ENCODE peak calls at places on chromosomes 5 and 9, in ten cellular contexts. Q is HEK293T; F is myocyte; A is GM19239; S is Calu3; X is AG08396; M is AG09309; B is substantia nigra; Y is mucosa of gallbladder; E is stimulated activated naive CD8-positive, alpha-beta T cell treated with anti-CD3 and anti-CD28 coated beads, Interleukin-15, amount 100 ng/mL, for 72 hours. Z is an unnamed sample.

GRCh38 chr9:131598121-131598520 is 52.8 kb downstream of the PRRT1B start:
- DNase-seq in Q (no peak), F (no peak), A (no peak), S (no peak), X (no peak), M (no peak), B (no peak), Y (peak), E (no peak), Z (peak)

GRCh38 chr5:994821-995220 is 13.8 kb upstream of the NKD2 start:
- DNase-seq in Q (no peak), F (no peak), A (no peak), S (no peak), X (no peak), M (no peak), B (no peak), Y (no peak), E (no peak), Z (no peak)

GRCh38 chr5:108730617-108731340 is 16.9 kb upstream of the FER start:
- DNase-seq in Q (no peak), F (no peak), A (peak), S (no peak), X (no peak), M (no peak), B (no peak), Y (no peak), E (no peak), Z (peak)

GRCh38 chr5:128538249-128539037 is 398 bp upstream of the FBN2 start:
- DNase-seq in Q (peak), F (peak), A (no peak), S (peak), X (peak), M (peak), B (no peak), Y (peak), E (no peak), Z (peak)

GRCh38 chr5:14165375-14166091 is 22.4 kb downstream of the TRIO start:
- DNase-seq in Q (no peak), F (peak), A (no peak), S (peak), X (no peak), M (no peak), B (no peak), Y (no peak), E (no peak), Z (no peak)

GRCh38 chr9:124349267-124349666 is 66.0 kb downstream of the PSMB7 start:
- DNase-seq in Q (no peak), F (no peak), A (no peak), S (no peak), X (no peak), M (no peak), B (no peak), Y (no peak), E (no peak), Z (no peak)

GRCh38 chr9:69470186-69470977 is 145.4 kb downstream of the ENTREP1 start:
- DNase-seq in Q (no peak), F (no peak), A (no peak), S (peak), X (no peak), M (no peak), B (no peak), Y (peak), E (no peak), Z (no peak)

GRCh38 chr9:130235558-130236435 is 29.8 kb upstream of the HMCN2 start:
- DNase-seq in Q (peak), F (peak), A (peak), S (peak), X (peak), M (no peak), B (no peak), Y (peak), E (peak), Z (peak)

GRCh38 chr5:39531299-39531698 is 106.5 kb upstream of the DAB2 start:
- DNase-seq in Q (no peak), F (no peak), A (no peak), S (no peak), X (no peak), M (no peak), B (no peak), Y (no peak), E (no peak), Z (no peak)

GRCh38 chr5:113902917-113903681 is 389.6 kb downstream of the YTHDC2 start:
- DNase-seq in Q (no peak), F (no peak), A (no peak), S (no peak), X (no peak), M (no peak), B (no peak), Y (no peak), E (no peak), Z (no peak)

GRCh38 chr9:16044116-16044881 is 491.5 kb downstream of the CCDC171 start:
- DNase-seq in Q (no peak), F (no peak), A (no peak), S (no peak), X (no peak), M (no peak), B (no peak), Y (no peak), E (no peak), Z (no peak)

GRCh38 chr5:168482361-168482760 is 3.9 kb upstream of the RARS1 start:
- DNase-seq in Q (no peak), F (no peak), A (no peak), S (no peak), X (no peak), M (no peak), B (no peak), Y (no peak), E (no peak), Z (no peak)

GRCh38 chr5:138790684-138791083 is 37.5 kb downstream of the CTNNA1 start:
- DNase-seq in Q (no peak), F (peak), A (no peak), S (no peak), X (peak), M (no peak), B (no peak), Y (no peak), E (no peak), Z (no peak)

GRCh38 chr9:128405077-128405779 is 15.4 kb upstream of the CERCAM start:
- DNase-seq in Q (no peak), F (no peak), A (no peak), S (no peak), X (no peak), M (no peak), B (no peak), Y (no peak), E (no peak), Z (no peak)

GRCh38 chr9:131394464-131395026 is 659 bp downstream of the PRRC2B start:
- DNase-seq in Q (no peak), F (peak), A (no peak), S (no peak), X (peak), M (no peak), B (no peak), Y (no peak), E (peak), Z (no peak)

GRCh38 chr5:5626412-5626811 is 203.9 kb downstream of the ICE1 start:
- DNase-seq in Q (no peak), F (no peak), A (no peak), S (no peak), X (no peak), M (no peak), B (no peak), Y (no peak), E (no peak), Z (no peak)

GRCh38 chr5:78717674-78718073 is 69.1 kb upstream of the LHFPL2 start:
- DNase-seq in Q (no peak), F (no peak), A (no peak), S (no peak), X (no peak), M (no peak), B (no peak), Y (no peak), E (no peak), Z (no peak)

GRCh38 chr5:2874099-2874498 is 122.6 kb upstream of the IRX2 start:
- DNase-seq in Q (no peak), F (no peak), A (no peak), S (no peak), X (no peak), M (no peak), B (no peak), Y (no peak), E (no peak), Z (no peak)

Z was measured in trophoblast cell.